ENCODE peak calls at places on chromosomes 11 and 22, in nine cellular contexts. J is brain microvascular endothelial cell, L is fibroblast of pulmonary artery, V is cardiac muscle cell, E is OCI-LY7, R is fibroblast of villous mesenchyme, W is GM12878, G is CD14-positive monocyte, X is endodermal cell. C is an unnamed sample.

GRCh38 chr11:113178671-113179070 is 135.7 kb upstream of the TTC12 start:
- DNase-seq in J (no peak), L (no peak), V (no peak), E (no peak), R (no peak), W (no peak), G (no peak), X (no peak), C (no peak)

GRCh38 chr11:1126935-1127663 is 30.7 kb upstream of the MUC5AC start:
- DNase-seq in J (no peak), L (no peak), V (no peak), E (no peak), R (no peak), W (no peak), G (peak), X (peak), C (no peak)

GRCh38 chr11:2072551-2073261 is 66.5 kb downstream of the IGF2 start:
- DNase-seq in J (peak), L (peak), V (peak), E (no peak), R (peak), W (no peak), G (no peak), X (no peak), C (no peak)

GRCh38 chr11:70760416-70761020 is 362.2 kb downstream of the CTTN start:
- DNase-seq in J (no peak), L (no peak), V (no peak), E (no peak), R (no peak), W (no peak), G (no peak), X (peak), C (no peak)

GRCh38 chr11:336666-337002 is 16.0 kb upstream of the IFITM3 start:
- DNase-seq in J (no peak), L (no peak), V (no peak), E (no peak), R (peak), W (no peak), G (no peak), X (no peak), C (no peak)

GRCh38 chr11:91819195-91819594 is 405.4 kb upstream of the FAT3 start:
- DNase-seq in J (no peak), L (no peak), V (no peak), E (no peak), R (no peak), W (no peak), G (no peak), X (no peak), C (no peak)

GRCh38 chr22:46663001-46663400 is 42.8 kb downstream of the GRAMD4 start:
- DNase-seq in J (no peak), L (no peak), V (no peak), E (no peak), R (no peak), W (no peak), G (no peak), X (no peak), C (no peak)

GRCh38 chr11:80285076-80285790 is 844.4 kb upstream of the TENM4 start:
- DNase-seq in J (peak), L (no peak), V (peak), E (no peak), R (no peak), W (no peak), G (no peak), X (no peak), C (no peak)

GRCh38 chr11:72352859-72353551 is 81.3 kb downstream of the CLPB start:
- DNase-seq in J (peak), L (peak), V (peak), E (no peak), R (peak), W (peak), G (no peak), X (peak), C (no peak)

GRCh38 chr11:62116458-62116857 is 7.4 kb upstream of the INCENP start:
- DNase-seq in J (no peak), L (no peak), V (no peak), E (no peak), R (no peak), W (no peak), G (no peak), X (no peak), C (no peak)

GRCh38 chr22:43159484-43160178 is 8.3 kb downstream of the TSPO start:
- DNase-seq in J (no peak), L (peak), V (peak), E (no peak), R (no peak), W (no peak), G (no peak), X (peak), C (no peak)

GRCh38 chr11:120120805-120121335 is 17.0 kb downstream of the TRIM29 start:
- DNase-seq in J (no peak), L (no peak), V (no peak), E (no peak), R (no peak), W (no peak), G (no peak), X (no peak), C (no peak)

GRCh38 chr11:129410561-129410960 is 34.9 kb downstream of the BARX2 start:
- DNase-seq in J (no peak), L (no peak), V (no peak), E (no peak), R (no peak), W (no peak), G (no peak), X (no peak), C (no peak)

GRCh38 chr11:16946477-16947282 is 67.5 kb downstream of the PLEKHA7 start:
- DNase-seq in J (no peak), L (no peak), V (no peak), E (no peak), R (no peak), W (peak), G (no peak), X (no peak), C (no peak)

GRCh38 chr11:11011617-11012016 is 153.8 kb upstream of the ZBED5 start:
- DNase-seq in J (no peak), L (no peak), V (no peak), E (no peak), R (no peak), W (no peak), G (no peak), X (peak), C (no peak)

GRCh38 chr22:31870890-31871289 is 73.4 kb upstream of the YWHAH start:
- DNase-seq in J (peak), L (peak), V (peak), E (no peak), R (peak), W (no peak), G (no peak), X (no peak), C (no peak)

GRCh38 chr11:31810779-31811647 is at the start of gene PAX6:
- DNase-seq in J (peak), L (peak), V (peak), E (no peak), R (peak), W (peak), G (peak), X (peak), C (no peak)

GRCh38 chr11:93160808-93161207 is 37.0 kb downstream of the SLC36A4 start:
- DNase-seq in J (no peak), L (peak), V (peak), E (no peak), R (no peak), W (no peak), G (no peak), X (no peak), C (no peak)

GRCh38 chr22:46246178-46246577 is 3.9 kb downstream of the CDPF1 start:
- DNase-seq in J (no peak), L (no peak), V (no peak), E (no peak), R (no peak), W (no peak), G (no peak), X (no peak), C (no peak)

GRCh38 chr11:16410479-16410878 is 54.1 kb upstream of the SOX6 start:
- DNase-seq in J (no peak), L (no peak), V (no peak), E (no peak), R (no peak), W (no peak), G (no peak), X (no peak), C (no peak)

GRCh38 chr11:8649361-8649760 is 33.1 kb downstream of the TRIM66 start:
- DNase-seq in J (peak), L (peak), V (peak), E (no peak), R (peak), W (no peak), G (no peak), X (no peak), C (no peak)

DNA sequence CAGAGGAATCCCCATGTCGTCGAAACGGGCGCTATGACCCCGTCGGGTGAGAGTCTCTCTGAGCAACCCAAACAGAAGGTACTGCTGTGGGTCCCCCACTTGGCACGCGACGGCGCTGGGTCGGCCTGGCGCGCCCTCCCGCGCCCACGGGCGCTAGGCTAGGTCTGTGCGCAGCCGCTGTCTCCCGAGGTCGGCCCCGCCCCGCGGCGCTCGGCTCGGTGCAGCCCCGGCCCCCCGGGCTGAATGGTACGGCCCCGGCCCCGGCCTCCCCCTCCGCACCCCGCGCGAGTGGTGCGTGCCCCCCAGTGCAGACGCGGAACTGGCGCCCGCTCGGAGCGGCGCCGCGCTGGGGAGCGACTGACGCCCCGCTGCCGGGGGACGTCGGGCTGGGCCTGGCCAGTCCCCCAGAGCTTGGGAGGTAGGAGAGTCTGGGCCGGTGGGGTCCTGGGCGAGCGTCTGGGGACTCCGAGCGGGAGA is at the start of gene MADD:
- DNase-seq in J (peak), L (peak), V (peak), E (peak), R (peak), W (peak), G (peak), X (peak), C (no peak)
- TF ChIP-seq CTCF in J (no peak), L (no peak), V (no peak), E (peak), R (no peak), W (peak), G (no peak), X (no peak), C (no peak)

GRCh38 chr11:46012185-46012584 is 89.7 kb downstream of the LARGE2 start:
- DNase-seq in J (no peak), L (no peak), V (no peak), E (no peak), R (no peak), W (no peak), G (no peak), X (no peak), C (no peak)

GRCh38 chr11:46020084-46020483 is 97.6 kb downstream of the LARGE2 start:
- DNase-seq in J (no peak), L (no peak), V (no peak), E (no peak), R (no peak), W (no peak), G (no peak), X (no peak), C (no peak)

GRCh38 chr11:46015941-46016340 is 93.5 kb downstream of the LARGE2 start:
- DNase-seq in J (no peak), L (no peak), V (no peak), E (no peak), R (no peak), W (no peak), G (no peak), X (no peak), C (no peak)

DNA sequence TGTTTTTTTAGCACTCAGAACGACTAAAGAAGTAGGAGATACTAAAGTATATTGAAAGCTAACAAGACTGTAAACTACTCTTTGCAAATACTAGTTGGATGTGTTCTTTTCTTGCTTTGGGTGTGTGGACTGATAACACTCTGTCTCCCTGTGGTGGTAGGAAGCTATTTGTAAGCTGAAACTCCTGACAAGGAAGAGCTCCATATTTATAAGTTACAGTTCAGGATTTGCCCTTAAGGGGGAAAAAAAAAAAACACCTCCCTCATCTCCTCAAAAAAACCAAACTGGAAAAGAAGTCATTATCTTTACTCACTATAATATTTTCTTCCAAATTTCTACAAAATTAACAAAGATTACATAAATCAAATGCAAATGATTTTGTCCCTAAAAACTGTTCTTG is 94.9 kb downstream of the LARGE2 start:
- DNase-seq in J (no peak), L (no peak), V (no peak), E (no peak), R (no peak), W (no peak), G (no peak), X (no peak), C (no peak)
- TF ChIP-seq CTCF in J (no peak), L (no peak), V (no peak), E (no peak), R (peak), W (no peak), G (no peak), X (peak), C (no peak)

GRCh38 chr11:102226702-102227101 is 90.6 kb upstream of the BIRC3 start:
- DNase-seq in J (peak), L (peak), V (peak), E (no peak), R (peak), W (no peak), G (no peak), X (no peak), C (no peak)
- TF ChIP-seq CTCF in J (no peak), L (no peak), V (no peak), E (no peak), R (no peak), W (no peak), G (no peak), X (no peak), C (no peak)

GRCh38 chr11:46060013-46060412 is 61.2 kb downstream of the PHF21A start:
- DNase-seq in J (no peak), L (no peak), V (no peak), E (no peak), R (no peak), W (no peak), G (no peak), X (no peak), C (no peak)

GRCh38 chr11:46066335-46066734 is 54.9 kb downstream of the PHF21A start:
- DNase-seq in J (no peak), L (no peak), V (no peak), E (no peak), R (no peak), W (no peak), G (no peak), X (no peak), C (no peak)

GRCh38 chr11:46063138-46063537 is 58.1 kb downstream of the PHF21A start:
- DNase-seq in J (no peak), L (no peak), V (no peak), E (no peak), R (no peak), W (no peak), G (no peak), X (no peak), C (no peak)

GRCh38 chr11:46065681-46066080 is 55.6 kb downstream of the PHF21A start:
- DNase-seq in J (no peak), L (no peak), V (no peak), E (no peak), R (no peak), W (no peak), G (no peak), X (no peak), C (no peak)

DNA sequence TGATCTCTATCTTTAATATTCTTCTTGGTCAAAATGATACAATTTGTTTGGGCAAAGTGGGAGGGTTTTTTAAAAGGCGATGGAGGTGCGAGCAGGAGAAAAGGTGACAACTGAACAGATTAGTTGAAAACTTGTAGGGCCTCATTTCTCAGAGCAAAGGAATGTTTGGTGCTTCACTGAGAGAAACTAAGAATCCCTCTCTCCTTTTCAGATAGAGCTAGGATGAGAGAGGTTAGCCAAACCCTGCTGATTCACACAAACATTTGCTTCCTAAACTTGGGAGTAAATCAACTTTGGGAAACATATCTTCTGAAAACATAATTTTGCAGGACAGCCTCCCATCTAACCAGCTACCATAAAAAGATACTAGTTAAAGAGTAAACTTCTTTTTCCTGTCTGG is 57.0 kb downstream of the PHF21A start:
- DNase-seq in J (no peak), L (no peak), V (peak), E (no peak), R (no peak), W (no peak), G (no peak), X (no peak), C (no peak)
- TF ChIP-seq CTCF in J (no peak), L (no peak), V (no peak), E (no peak), R (no peak), W (no peak), G (no peak), X (no peak), C (no peak)

DNA sequence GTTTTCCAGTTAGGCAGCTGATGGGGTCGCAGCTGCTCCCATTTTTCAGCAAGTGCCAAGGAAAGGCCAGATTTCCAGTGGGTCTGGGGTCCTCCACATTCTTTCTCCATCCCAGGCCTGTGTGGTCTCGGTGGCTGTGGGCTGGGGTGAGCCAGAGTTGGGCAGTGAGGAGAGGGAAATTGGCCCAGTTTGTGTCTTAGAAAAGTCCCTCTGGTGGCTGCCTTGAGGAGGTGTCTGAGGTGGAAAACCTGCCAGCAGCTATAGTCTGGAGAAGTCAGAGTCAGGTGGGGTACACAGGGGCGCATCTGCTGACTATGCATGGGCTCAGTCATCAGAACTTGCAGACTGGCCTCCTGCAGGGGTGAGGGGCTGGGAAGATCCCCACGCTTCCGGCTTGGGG is 30.5 kb downstream of the MRGPRD start:
- DNase-seq in J (no peak), L (peak), V (peak), E (peak), R (peak), W (no peak), G (no peak), X (peak), C (no peak)
- TF ChIP-seq CTCF in J (peak), L (peak), V (peak), E (peak), R (peak), W (peak), G (peak), X (peak), C (peak)

DNA sequence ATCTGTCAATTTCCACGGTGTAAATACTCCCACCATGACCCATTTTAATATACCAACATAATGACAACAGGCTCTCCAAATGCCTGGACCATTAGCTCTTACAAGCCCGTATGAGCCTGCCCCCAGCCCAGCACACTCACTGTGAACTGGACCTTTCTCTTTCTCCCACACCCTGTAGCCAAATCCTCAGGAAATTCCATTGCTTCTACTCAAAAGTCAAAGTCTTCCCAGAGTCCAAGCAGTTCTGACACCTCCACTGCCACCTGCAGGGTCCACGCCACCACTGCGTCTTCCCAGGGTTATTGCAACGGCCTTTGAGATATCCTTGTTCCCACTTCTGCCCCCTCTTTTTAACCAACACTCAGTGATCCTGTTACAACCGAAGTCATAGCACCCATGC is 110.1 kb upstream of the ASPHD2 start:
- DNase-seq in J (peak), L (peak), V (no peak), E (no peak), R (no peak), W (no peak), G (no peak), X (peak), C (no peak)
- TF ChIP-seq CTCF in J (peak), L (peak), V (no peak), E (peak), R (no peak), W (peak), G (no peak), X (peak), C (peak)

GRCh38 chr11:115912484-115912945 is 408.3 kb upstream of the CADM1 start:
- DNase-seq in J (no peak), L (no peak), V (no peak), E (peak), R (no peak), W (no peak), G (no peak), X (peak), C (no peak)
- TF ChIP-seq CTCF in J (peak), L (no peak), V (no peak), E (peak), R (no peak), W (peak), G (peak), X (peak), C (peak)

DNA sequence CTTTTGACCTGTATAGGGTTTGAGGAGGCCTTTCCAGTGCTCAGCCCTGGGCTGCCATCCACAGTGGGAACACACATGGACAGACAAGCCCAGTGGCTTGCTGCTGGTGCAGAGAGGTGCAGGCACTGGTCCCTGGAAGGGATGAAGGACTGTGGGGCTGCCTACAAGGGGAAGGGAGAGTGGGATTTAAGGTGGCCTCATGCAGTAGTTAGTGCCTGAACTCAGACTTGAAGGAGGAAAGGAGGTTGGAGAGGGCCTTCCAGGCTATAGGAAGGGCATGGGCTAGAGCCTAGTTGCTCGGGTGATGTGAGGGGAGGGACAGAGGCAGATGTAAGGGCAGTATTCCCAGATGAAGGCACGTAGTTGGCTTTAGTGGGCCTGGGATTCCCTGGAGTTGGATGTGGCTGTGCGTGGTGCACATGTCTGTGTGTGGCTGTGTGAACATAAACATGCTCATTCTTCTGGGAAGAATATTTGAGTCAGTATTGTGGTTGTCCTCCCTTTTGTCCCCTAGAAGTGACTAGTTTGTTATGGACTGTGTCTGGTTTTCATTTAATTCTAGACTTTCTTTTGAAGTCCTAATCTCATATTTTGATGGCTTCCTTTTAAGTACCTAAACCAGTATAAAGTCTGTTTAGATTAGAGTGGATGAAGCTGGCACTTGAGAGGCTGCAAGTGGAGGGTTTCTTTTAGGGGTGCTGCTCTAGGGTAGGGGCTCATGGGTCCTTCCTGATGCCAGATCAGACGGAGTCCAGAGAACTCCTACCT is 18.4 kb downstream of the YDJC start:
- DNase-seq in J (no peak), L (no peak), V (no peak), E (no peak), R (no peak), W (no peak), G (no peak), X (no peak), C (no peak)
- TF ChIP-seq CTCF in J (no peak), L (no peak), V (no peak), E (no peak), R (no peak), W (no peak), G (no peak), X (no peak), C (no peak)

C was measured in chondrocyte.